ENCODE peak calls at places on chromosomes 6 and 20, in eight cellular contexts. Y is foreskin fibroblast, M is left ventricle myocardium inferior, Z is cardiac muscle cell, U is astrocyte, N is BE2C, H is choroid plexus epithelial cell, S is osteoblast. K is an unnamed sample.

GRCh38 chr6:52904562-52905279 is 4.8 kb downstream of the GSTA3 start:
- DNase-seq in Y (no peak), M (no peak), Z (peak; percentile 12), U (no peak), N (no peak), H (peak; percentile 28), S (no peak), K (no peak)

GRCh38 chr6:33620158-33620583 is 951 bp upstream of the ITPR3 start:
- DNase-seq in Y (no peak), M (no peak), Z (no peak), U (no peak), N (no peak), H (no peak), S (peak; percentile 89), K (no peak)

GRCh38 chr20:60694763-60695162 is 557.3 kb upstream of the CDH4 start:
- DNase-seq in Y (peak; percentile 8), M (no peak), Z (no peak), U (peak; percentile 80), N (no peak), H (no peak), S (no peak), K (peak; percentile 13)

GRCh38 chr20:34938466-34939163 is 17.0 kb downstream of the GSS start:
- DNase-seq in Y (no peak), M (peak; percentile 74), Z (no peak), U (no peak), N (no peak), H (no peak), S (no peak), K (no peak)

GRCh38 chr6:41781302-41781711 is 725 bp downstream of the PRICKLE4 start:
- DNase-seq in Y (no peak), M (peak; percentile 36), Z (peak; percentile 12), U (no peak), N (no peak), H (no peak), S (peak; percentile 78), K (no peak)

GRCh38 chr20:8601542-8601912 is 467.4 kb upstream of the PLCB4 start:
- DNase-seq in Y (no peak), M (no peak), Z (no peak), U (no peak), N (no peak), H (no peak), S (no peak), K (no peak)

GRCh38 chr20:23879811-23880374 is 345 bp upstream of the CST5 start:
- DNase-seq in Y (no peak), M (no peak), Z (no peak), U (no peak), N (no peak), H (no peak), S (no peak), K (no peak)

GRCh38 chr20:21053002-21053762 is 53.0 kb downstream of the LINC00237 start:
- DNase-seq in Y (no peak), M (no peak), Z (no peak), U (no peak), N (peak; percentile 42), H (no peak), S (no peak), K (no peak)

GRCh38 chr20:45322952-45323383 is 14.9 kb upstream of the MATN4 start:
- DNase-seq in Y (no peak), M (peak; percentile 44), Z (peak; percentile 73), U (no peak), N (peak; percentile 50), H (peak; percentile 50), S (peak; percentile 73), K (peak; percentile 39)

GRCh38 chr6:79073888-79074287 is 4.2 kb downstream of the PHIP start:
- DNase-seq in Y (no peak), M (no peak), Z (peak; percentile 11), U (no peak), N (no peak), H (no peak), S (no peak), K (no peak)

GRCh38 chr6:107642348-107643347 is 152.7 kb downstream of the SOBP start:
- DNase-seq in Y (no peak), M (no peak), Z (no peak), U (no peak), N (no peak), H (no peak), S (no peak), K (no peak)

GRCh38 chr20:4046311-4046924 is 31.1 kb upstream of the RNF24 start:
- DNase-seq in Y (no peak), M (no peak), Z (no peak), U (no peak), N (no peak), H (no peak), S (no peak), K (no peak)

GRCh38 chr6:45473121-45473967 is 95.6 kb upstream of the SUPT3H start:
- DNase-seq in Y (no peak), M (no peak), Z (no peak), U (no peak), N (no peak), H (peak; percentile 44), S (no peak), K (no peak)

GRCh38 chr6:54988576-54988975 is 142.0 kb downstream of the FAM83B start:
- DNase-seq in Y (no peak), M (no peak), Z (no peak), U (peak; percentile 5), N (no peak), H (peak; percentile 9), S (no peak), K (no peak)

GRCh38 chr20:44769481-44769863 is 23.8 kb downstream of the KCNK15 start:
- DNase-seq in Y (no peak), M (no peak), Z (no peak), U (no peak), N (no peak), H (no peak), S (no peak), K (no peak)

GRCh38 chr6:131635384-131636340 is 1.4 kb upstream of the ENPP3 start:
- DNase-seq in Y (no peak), M (no peak), Z (no peak), U (no peak), N (no peak), H (no peak), S (peak; percentile 17), K (no peak)

GRCh38 chr20:33925867-33926266 is 67.8 kb upstream of the RALY start:
- DNase-seq in Y (no peak), M (no peak), Z (no peak), U (peak; percentile 37), N (no peak), H (peak; percentile 11), S (peak; percentile 85), K (peak; percentile 56)

DNA sequence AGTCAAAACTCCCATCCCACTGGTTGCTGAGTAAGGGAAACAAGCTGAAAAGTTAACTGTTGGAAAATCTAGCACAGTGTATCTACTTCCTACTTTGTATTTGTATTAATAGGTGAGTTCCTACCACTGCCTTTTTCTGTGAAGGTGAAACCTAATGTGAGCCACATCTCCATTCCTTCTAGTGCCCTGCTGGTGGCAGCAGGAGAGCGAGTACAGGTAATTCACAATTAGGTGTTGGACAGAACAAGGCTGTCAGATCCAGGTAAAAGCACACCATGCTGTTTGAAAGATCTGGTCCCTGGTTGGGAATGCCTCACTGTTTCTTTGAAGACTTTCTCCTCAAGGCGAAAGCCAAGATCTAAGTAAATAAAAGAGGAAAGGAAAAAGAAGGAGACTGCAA is 528.4 kb downstream of the PKHD1 start:
- DNase-seq in Y (no peak), M (no peak), Z (no peak), U (no peak), N (no peak), H (no peak), S (no peak), K (no peak)
- TF ChIP-seq CTCF in Y (no peak), M (peak; percentile 46), Z (no peak), U (no peak), N (peak; percentile 26), H (no peak), S (no peak), K (no peak)

GRCh38 chr20:51565298-51565697 is 22.8 kb upstream of the NFATC2 start:
- DNase-seq in Y (no peak), M (no peak), Z (no peak), U (no peak), N (no peak), H (no peak), S (no peak), K (no peak)

GRCh38 chr20:51562027-51562333 is 19.5 kb upstream of the NFATC2 start:
- DNase-seq in Y (no peak), M (no peak), Z (peak; percentile 28), U (peak; percentile 26), N (no peak), H (peak; percentile 39), S (peak; percentile 78), K (peak; percentile 20)

GRCh38 chr20:51563597-51564332 is 21.2 kb upstream of the NFATC2 start:
- DNase-seq in Y (peak; percentile 71), M (peak; percentile 67), Z (peak; percentile 88), U (peak; percentile 87), N (peak; percentile 24), H (peak; percentile 90), S (peak; percentile 82), K (peak; percentile 87)

GRCh38 chr20:51562334-51563140 is 20.0 kb upstream of the NFATC2 start:
- DNase-seq in Y (peak; percentile 89), M (peak; percentile 81), Z (peak; percentile 97), U (peak; percentile 96), N (peak; percentile 11), H (peak; percentile 90), S (peak; percentile 95), K (peak; percentile 94)

DNA sequence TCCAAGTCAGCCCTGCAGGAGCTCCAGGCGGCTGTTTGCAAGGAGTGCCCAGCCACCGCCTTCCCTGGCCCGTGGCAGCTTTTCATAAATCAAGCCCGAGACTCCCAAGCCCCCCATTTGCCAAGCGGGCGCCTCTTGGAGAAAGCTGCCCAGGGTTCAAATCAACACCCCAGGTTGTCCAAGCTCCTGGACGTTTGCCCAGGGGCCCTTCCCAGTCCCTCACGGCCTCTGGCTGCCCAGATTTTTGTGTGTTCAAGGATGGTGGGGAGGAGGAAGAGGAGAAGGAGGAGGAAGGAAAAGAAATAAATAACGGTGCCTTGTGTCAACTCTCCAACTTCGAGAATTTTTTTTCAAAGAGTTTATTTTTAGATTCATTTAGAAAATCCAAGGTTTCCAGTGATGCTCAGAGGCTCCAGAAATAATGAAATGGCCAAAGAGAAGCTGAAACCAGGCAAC is 20.6 kb upstream of the NFATC2 start:
- DNase-seq in Y (no peak), M (no peak), Z (no peak), U (no peak), N (no peak), H (peak; percentile 42), S (no peak), K (no peak)
- H3K4me3 ChIP-seq in Y (peak overlapping the region; percentile 55), M (peak overlapping the region; percentile 70), Z (peak overlapping the region; percentile 33), U (peak overlapping the region; percentile 84), N (no peak overlapping the region), H (peak overlapping the region; percentile 65), S (peak overlapping the region; percentile 80), K (peak overlapping the region; percentile 68)

GRCh38 chr6:145042559-145042958 is 692.8 kb downstream of the EPM2A start:
- DNase-seq in Y (no peak), M (no peak), Z (no peak), U (no peak), N (peak; percentile 20), H (no peak), S (no peak), K (no peak)
- TF ChIP-seq CTCF in Y (no peak), M (no peak), Z (peak; percentile 3), U (no peak), N (peak; percentile 35), H (peak; percentile 28), S (no peak), K (no peak)

DNA sequence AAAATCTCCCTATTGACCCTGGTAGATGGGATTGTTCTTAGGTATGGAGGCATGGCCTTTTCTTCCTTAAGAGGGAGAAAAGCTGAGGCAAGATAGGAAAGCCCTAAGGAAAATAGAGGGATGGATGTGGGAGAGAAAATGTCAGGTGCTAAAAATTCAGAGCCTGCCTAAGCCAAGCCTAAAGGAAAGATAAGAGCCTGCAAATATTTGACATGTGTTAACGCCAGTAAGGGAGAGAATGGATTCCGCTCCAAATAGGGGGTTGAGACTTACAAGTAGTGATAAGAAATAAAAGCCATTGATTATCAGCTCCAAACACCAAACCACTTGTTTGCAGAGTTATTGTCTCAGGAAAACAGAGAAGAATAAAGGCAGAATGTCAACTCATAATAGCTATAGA is 533.6 kb downstream of the PTPRT start:
- DNase-seq in Y (no peak), M (no peak), Z (no peak), U (no peak), N (no peak), H (no peak), S (no peak), K (no peak)
- H3K4me3 ChIP-seq in Y (no peak overlapping the region), M (no peak overlapping the region), Z (no peak overlapping the region), U (no peak overlapping the region), N (no peak overlapping the region), H (no peak overlapping the region), S (no peak overlapping the region), K (no peak overlapping the region)